ENCODE peak calls at places on chromosomes 16 and 17, in nine cellular contexts. R, W, U, E, Z, D, B, I and F are unnamed samples.
A peak's percentile ranks its signal among the peaks of the same experiment; 100 is the strongest.

GRCh38 chr17:43438626-43439529 is 40.1 kb downstream of the ARL4D start:
- DNase-seq in U (no peak), Z (no peak), B (no peak), E (no peak), W (no peak), R (no peak), I (no peak), D (no peak), F (no peak)

GRCh38 chr17:10081571-10082169 is 116.7 kb downstream of the GAS7 start:
- DNase-seq in B (no peak), U (no peak), E (no peak), R (no peak), D (peak; percentile 7), W (no peak), Z (no peak), I (no peak), F (peak; percentile 20)

GRCh38 chr17:49312722-49313121 is 49.3 kb downstream of the ZNF652 start:
- DNase-seq in Z (no peak), W (no peak), D (no peak), E (no peak), R (no peak), U (no peak), I (peak; percentile 4), B (no peak), F (no peak)

GRCh38 chr17:31130286-31131224 is 35.8 kb downstream of the NF1 start:
- DNase-seq in E (no peak), Z (no peak), U (no peak), I (peak; percentile 40), D (no peak), R (no peak), B (peak; percentile 74), W (no peak), F (no peak)

GRCh38 chr17:45345554-45346254 is 28.9 kb upstream of the MAP3K14 start:
- DNase-seq in D (no peak), I (peak; percentile 95), B (peak; percentile 35), R (peak; percentile 94), W (no peak), E (peak; percentile 70), Z (no peak), U (peak; percentile 86), F (no peak)

GRCh38 chr17:72618018-72618509 is 474.4 kb downstream of the SLC39A11 start:
- DNase-seq in Z (no peak), R (no peak), E (no peak), D (no peak), I (peak; percentile 28), W (no peak), B (no peak), U (peak; percentile 21), F (peak; percentile 19)

GRCh38 chr16:54320895-54321294 is 34.3 kb upstream of the IRX3 start:
- DNase-seq in D (peak; percentile 34), W (no peak), B (no peak), U (no peak), E (no peak), R (no peak), I (no peak), Z (no peak), F (no peak)

GRCh38 chr17:57694051-57694450 is 51.0 kb downstream of the CCDC182 start:
- DNase-seq in U (no peak), R (no peak), B (no peak), W (no peak), E (no peak), D (no peak), Z (no peak), I (no peak), F (peak; percentile 42)

GRCh38 chr16:12153662-12154061 is 177.1 kb downstream of the SNX29 start:
- DNase-seq in E (no peak), W (no peak), Z (no peak), U (no peak), R (no peak), D (no peak), I (no peak), B (no peak), F (no peak)

GRCh38 chr17:62790554-62790953 is 17.6 kb downstream of the MARCHF10 start:
- DNase-seq in R (peak; percentile 88), D (no peak), E (peak; percentile 87), U (peak; percentile 89), B (no peak), Z (no peak), I (peak; percentile 33), W (no peak), F (no peak)

GRCh38 chr17:28737770-28738679 is 5.8 kb upstream of the TRAF4 start:
- DNase-seq in U (no peak), E (no peak), Z (no peak), I (no peak), D (no peak), W (no peak), B (no peak), R (no peak), F (no peak)

GRCh38 chr17:82970818-82971610 is 108.4 kb upstream of the METRNL start:
- DNase-seq in B (no peak), D (no peak), W (no peak), Z (no peak), R (no peak), U (no peak), E (no peak), I (no peak), F (no peak)

GRCh38 chr16:66278604-66279262 is 87.8 kb upstream of the CDH5 start:
- DNase-seq in I (no peak), U (no peak), W (no peak), E (no peak), Z (no peak), D (no peak), R (no peak), B (no peak), F (no peak)

GRCh38 chr17:74431568-74432483 is at the start of gene GPRC5C:
- DNase-seq in Z (peak; percentile 79), R (peak; percentile 54), D (peak; percentile 92), I (peak; percentile 84), B (peak; percentile 83), W (no peak), E (no peak), U (no peak), F (no peak)

GRCh38 chr17:5237541-5238016 is 2.9 kb upstream of the SCIMP start:
- DNase-seq in E (peak; percentile 36), B (peak; percentile 30), I (peak; percentile 69), Z (no peak), U (peak; percentile 75), W (no peak), D (peak; percentile 68), R (peak; percentile 75), F (peak; percentile 69)

GRCh38 chr16:85138073-85138824 is 26.0 kb upstream of the CIBAR2 start:
- DNase-seq in D (no peak), W (no peak), U (no peak), I (no peak), R (no peak), B (no peak), Z (no peak), E (no peak), F (no peak)
- H3K4me3 ChIP-seq in D (peak overlapping the region; percentile 42), W (peak overlapping the region; percentile 38), U (no peak overlapping the region), I (no peak overlapping the region), R (no peak overlapping the region), B (peak overlapping the region; percentile 43), Z (peak overlapping the region; percentile 26), E (no peak overlapping the region), F (no peak overlapping the region)

GRCh38 chr17:39531252-39531651 is 70.0 kb downstream of the CDK12 start:
- DNase-seq in D (no peak), Z (no peak), R (no peak), B (no peak), I (peak; percentile 19), W (no peak), U (no peak), E (no peak), F (no peak)
- H3K4me3 ChIP-seq in D (no peak overlapping the region), Z (no peak overlapping the region), R (no peak overlapping the region), B (no peak overlapping the region), I (no peak overlapping the region), W (no peak overlapping the region), U (no peak overlapping the region), E (no peak overlapping the region), F (no peak overlapping the region)

DNA sequence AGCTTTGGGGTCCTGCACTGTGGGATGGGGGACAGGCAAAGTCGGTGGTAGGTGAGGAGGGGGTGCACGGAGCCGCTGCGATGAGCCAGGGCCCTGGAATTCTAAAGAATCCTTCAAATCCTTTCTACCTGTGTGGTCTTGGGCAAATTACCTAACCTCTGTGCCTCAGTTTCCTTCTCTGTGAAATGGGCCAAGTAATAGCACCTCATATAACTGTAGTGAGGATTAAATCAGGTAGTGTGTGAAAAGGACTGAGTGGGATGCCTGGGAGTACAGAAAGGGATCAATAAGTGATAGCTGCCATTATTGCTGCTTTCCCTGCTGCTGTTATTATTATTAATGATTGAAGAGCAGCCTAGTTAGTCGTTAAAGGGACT is 929 bp downstream of the SCNN1G start:
- DNase-seq in B (no peak), W (no peak), R (no peak), Z (no peak), I (no peak), D (no peak), U (no peak), E (no peak), F (no peak)
- H3K4me3 ChIP-seq in B (no peak overlapping the region), W (no peak overlapping the region), R (no peak overlapping the region), Z (no peak overlapping the region), I (no peak overlapping the region), D (no peak overlapping the region), U (no peak overlapping the region), E (no peak overlapping the region), F (no peak overlapping the region)

GRCh38 chr16:57668259-57668563 is at the start of gene ADGRG3:
- DNase-seq in B (no peak), U (no peak), R (no peak), E (no peak), D (no peak), I (no peak), W (no peak), Z (no peak), F (no peak)

GRCh38 chr16:57668630-57669475 is 747 bp downstream of the ADGRG3 start:
- DNase-seq in D (no peak), B (no peak), Z (no peak), R (no peak), E (no peak), W (no peak), U (no peak), I (no peak), F (no peak)

GRCh38 chr16:57670206-57670605 is 2.1 kb downstream of the ADGRG3 start:
- DNase-seq in I (no peak), R (no peak), E (no peak), U (no peak), W (no peak), B (no peak), D (no peak), Z (no peak), F (no peak)

GRCh38 chr16:57667526-57668258 is 414 bp upstream of the ADGRG3 start:
- DNase-seq in U (no peak), R (peak; percentile 52), B (no peak), W (no peak), D (no peak), I (peak; percentile 68), Z (no peak), E (peak; percentile 39), F (no peak)

DNA sequence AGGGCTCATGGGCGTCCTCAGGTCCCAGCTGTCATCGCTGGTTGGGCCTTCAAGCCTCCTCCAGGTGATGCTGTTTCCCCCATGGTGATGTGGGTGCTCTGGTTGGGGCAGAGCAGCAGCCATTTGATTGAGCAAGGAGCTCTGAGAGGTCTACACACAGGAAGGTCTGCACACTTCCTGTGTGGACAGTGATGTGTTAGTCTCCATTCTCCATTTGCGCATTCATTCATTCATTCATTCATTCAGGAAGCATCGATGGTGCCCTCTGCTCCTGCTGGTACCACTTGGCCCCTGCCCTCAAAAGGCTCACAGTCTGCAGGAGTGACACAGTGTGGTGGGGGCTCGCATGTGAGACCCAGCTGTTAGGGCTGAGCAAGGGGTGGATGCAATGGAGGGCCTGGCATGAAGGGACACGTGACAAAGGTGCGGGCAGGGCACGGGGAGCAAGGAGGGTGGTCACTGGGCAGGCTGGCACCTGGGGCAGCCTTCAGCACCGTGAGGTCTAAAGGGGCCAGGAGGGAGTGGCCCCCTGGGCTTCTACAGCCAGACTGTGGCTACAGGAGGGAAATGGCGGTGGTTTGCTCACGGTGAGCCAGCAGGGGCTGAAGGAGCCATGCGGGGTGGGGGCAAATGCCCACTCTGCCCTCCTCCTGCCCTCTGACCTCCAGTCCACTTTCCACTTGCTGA is 1.5 kb downstream of the ADGRG3 start:
- DNase-seq in Z (no peak), U (no peak), D (no peak), E (no peak), R (no peak), B (no peak), W (no peak), I (no peak), F (no peak)
- H3K4me3 ChIP-seq in Z (no peak overlapping the region), U (no peak overlapping the region), D (no peak overlapping the region), E (no peak overlapping the region), R (no peak overlapping the region), B (no peak overlapping the region), W (no peak overlapping the region), I (no peak overlapping the region), F (no peak overlapping the region)